ENCODE peak calls at places on chromosomes 5 and 9, in ten cellular contexts. O is PC-3, S is keratinocyte, R is HCT116, B is cardiac muscle cell, N is left ventricle myocardium inferior, E is uterus, Z is heart right ventricle, F is psoas muscle, W is hepatocyte. Y is an unnamed sample.

GRCh38 chr5:170681013-170681433 is 102.5 kb upstream of the GABRP start:
- DNase-seq in O (peak; percentile 24), S (no peak), R (no peak), B (peak; percentile 63), N (peak; percentile 15), E (no peak), Z (peak; percentile 16), F (no peak), W (peak; percentile 81), Y (no peak)

GRCh38 chr9:93061791-93062299 is 3.3 kb downstream of the SUSD3 start:
- DNase-seq in O (no peak), S (no peak), R (no peak), B (no peak), N (no peak), E (peak; percentile 44), Z (no peak), F (no peak), W (peak; percentile 90), Y (peak; percentile 76)

GRCh38 chr9:127898433-127899199 is 787 bp downstream of the ST6GALNAC6 start:
- DNase-seq in O (peak; percentile 26), S (no peak), R (no peak), B (peak; percentile 96), N (no peak), E (peak; percentile 75), Z (peak; percentile 79), F (peak; percentile 65), W (peak; percentile 63), Y (peak; percentile 80)

GRCh38 chr9:19492775-19493173 is 84.0 kb downstream of the ACER2 start:
- DNase-seq in O (no peak), S (no peak), R (no peak), B (no peak), N (no peak), E (no peak), Z (no peak), F (no peak), W (no peak), Y (no peak)

GRCh38 chr9:12956261-12956660 is 181.4 kb downstream of the LURAP1L start:
- DNase-seq in O (no peak), S (no peak), R (no peak), B (peak; percentile 52), N (no peak), E (no peak), Z (no peak), F (no peak), W (peak; percentile 16), Y (no peak)

GRCh38 chr5:154708845-154709244 is 46.3 kb upstream of the LARP1 start:
- DNase-seq in O (peak; percentile 47), S (peak; percentile 21), R (peak; percentile 57), B (no peak), N (no peak), E (no peak), Z (no peak), F (no peak), W (no peak), Y (no peak)

GRCh38 chr5:76804266-76804665 is 14.6 kb upstream of the F2RL1 start:
- DNase-seq in O (peak; percentile 66), S (no peak), R (peak; percentile 57), B (no peak), N (no peak), E (no peak), Z (no peak), F (no peak), W (peak; percentile 54), Y (no peak)

GRCh38 chr5:145743396-145744061 is 91.6 kb downstream of the PRELID2 start:
- DNase-seq in O (no peak), S (no peak), R (no peak), B (no peak), N (no peak), E (no peak), Z (no peak), F (no peak), W (no peak), Y (no peak)

GRCh38 chr5:89351232-89351631 is 468.2 kb upstream of the MEF2C start:
- DNase-seq in O (peak; percentile 30), S (no peak), R (no peak), B (peak; percentile 70), N (no peak), E (no peak), Z (no peak), F (no peak), W (no peak), Y (no peak)
- H3K4me1 ChIP-seq in O (peaks cover 19% of the 10 kb centered on the region), S (no peaks in the 10 kb centered on the region), R (no peaks in the 10 kb centered on the region), B (peaks cover 4% of the 10 kb centered on the region), N (no peaks in the 10 kb centered on the region), E (no peaks in the 10 kb centered on the region), Z (no peaks in the 10 kb centered on the region), F (no peaks in the 10 kb centered on the region), W (no peaks in the 10 kb centered on the region), Y (no peaks in the 10 kb centered on the region)

GRCh38 chr5:92678576-92679105 is 902.4 kb downstream of the NR2F1-AS1 start:
- DNase-seq in O (peak; percentile 49), S (no peak), R (peak; percentile 29), B (peak; percentile 9), N (no peak), E (no peak), Z (no peak), F (no peak), W (no peak), Y (no peak)
- TF ChIP-seq CTCF in O (peak; percentile 63), S (peak; percentile 17), R (peak; percentile 24), B (peak; percentile 26), N (peak; percentile 30), E (no peak), Z (no peak), F (no peak), W (peak; percentile 29), Y (no peak)

DNA sequence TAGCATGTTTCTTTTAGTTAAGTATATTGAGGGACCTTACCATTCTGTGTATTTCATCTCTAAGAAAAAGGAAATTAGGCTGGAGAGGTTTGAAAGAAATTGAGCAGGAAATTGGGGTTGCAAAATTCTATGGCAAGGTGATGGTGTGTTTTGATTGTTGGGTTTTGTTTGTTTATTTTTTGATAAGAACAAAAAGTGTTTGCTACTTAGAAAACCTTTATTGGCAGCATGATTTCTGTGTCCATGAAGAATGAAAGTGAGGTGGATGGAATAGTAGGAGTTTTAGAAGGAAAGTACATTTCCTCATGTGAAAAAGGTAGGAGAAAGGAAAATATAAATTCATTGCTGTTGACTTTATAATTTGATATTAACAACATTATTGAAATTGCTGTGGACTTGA is 167.1 kb downstream of the CD180 start:
- DNase-seq in O (no peak), S (no peak), R (no peak), B (no peak), N (no peak), E (no peak), Z (no peak), F (no peak), W (no peak), Y (no peak)
- H3K4me1 ChIP-seq in O (peaks cover 3% of the 10 kb centered on the region), S (peaks cover 24% of the 10 kb centered on the region), R (no peaks in the 10 kb centered on the region), B (peaks cover 55% of the 10 kb centered on the region), N (peaks cover 75% of the 10 kb centered on the region), E (no peaks in the 10 kb centered on the region), Z (peaks cover 74% of the 10 kb centered on the region), F (peaks cover 46% of the 10 kb centered on the region), W (peaks cover 24% of the 10 kb centered on the region), Y (peaks cover 6% of the 10 kb centered on the region)

DNA sequence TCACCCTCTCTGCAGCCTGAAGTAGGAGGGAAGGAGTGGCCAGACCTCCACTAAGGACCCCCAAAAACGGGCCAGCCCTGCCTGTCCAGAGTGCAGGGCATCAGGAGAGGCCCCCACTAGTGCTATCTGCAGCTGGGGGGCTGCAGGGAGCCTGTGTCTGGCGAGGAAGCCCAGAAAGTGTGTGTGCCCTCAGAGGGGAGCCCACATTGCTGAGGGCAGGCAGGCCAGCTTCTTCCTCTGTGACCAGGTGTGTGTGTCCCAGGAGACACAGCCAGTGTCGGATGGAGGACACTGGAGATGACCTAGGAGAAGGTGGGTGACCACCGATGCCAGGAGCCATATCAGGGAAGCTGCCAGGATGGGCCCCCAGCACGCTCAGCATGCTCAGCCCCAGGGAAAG is 218.7 kb downstream of the IRX2 start:
- DNase-seq in O (no peak), S (no peak), R (no peak), B (no peak), N (no peak), E (no peak), Z (no peak), F (no peak), W (no peak), Y (no peak)
- TF ChIP-seq CTCF in O (no peak), S (no peak), R (no peak), B (no peak), N (no peak), E (no peak), Z (no peak), F (no peak), W (no peak), Y (no peak)

GRCh38 chr5:157597277-157597676 is 21.7 kb upstream of the ADAM19 start:
- DNase-seq in O (no peak), S (no peak), R (no peak), B (no peak), N (no peak), E (no peak), Z (no peak), F (no peak), W (no peak), Y (no peak)
- H3K4me1 ChIP-seq in O (peaks cover 29% of the 10 kb centered on the region), S (peaks cover 4% of the 10 kb centered on the region), R (peaks cover 18% of the 10 kb centered on the region), B (no peaks in the 10 kb centered on the region), N (peaks cover 21% of the 10 kb centered on the region), E (no peaks in the 10 kb centered on the region), Z (peaks cover 22% of the 10 kb centered on the region), F (no peaks in the 10 kb centered on the region), W (no peaks in the 10 kb centered on the region), Y (no peaks in the 10 kb centered on the region)

GRCh38 chr5:138180183-138180782 is 1.4 kb downstream of the KIF20A start:
- DNase-seq in O (peak; percentile 71), S (peak; percentile 35), R (peak; percentile 52), B (peak; percentile 71), N (no peak), E (no peak), Z (no peak), F (no peak), W (peak; percentile 68), Y (no peak)
- TF ChIP-seq CTCF in O (peak; percentile 69), S (peak; percentile 39), R (no peak), B (peak; percentile 50), N (peak; percentile 19), E (no peak), Z (peak; percentile 37), F (no peak), W (peak; percentile 54), Y (no peak)